ENCODE peak calls at places on chromosomes 16 and 17, in seven cellular contexts. R is upper lobe of left lung, A is spleen, M is GM12892, K is Panc1, O is transverse colon, T is breast epithelium. U is an unnamed sample.

GRCh38 chr17:7587831-7588230 is 2.1 kb downstream of the SOX15 start:
- DNase-seq in T (no peak), K (no peak), O (no peak), A (no peak), M (no peak), R (peak), U (no peak)

GRCh38 chr16:70770968-70771552 is 29.9 kb downstream of the VAC14 start:
- DNase-seq in T (peak), O (peak), A (no peak), K (peak), M (peak), R (no peak), U (peak)

GRCh38 chr17:74153456-74153810 is 50.0 kb upstream of the RPL38 start:
- DNase-seq in M (no peak), T (no peak), A (no peak), O (no peak), R (no peak), K (no peak), U (peak)

GRCh38 chr16:84996365-84996764 is 15.0 kb downstream of the ZDHHC7 start:
- DNase-seq in A (no peak), R (no peak), T (no peak), O (no peak), K (no peak), M (no peak), U (no peak)

GRCh38 chr16:74224828-74225227 is 71.8 kb upstream of the PSMD7 start:
- DNase-seq in A (no peak), R (no peak), O (no peak), M (no peak), T (no peak), K (no peak), U (peak)

GRCh38 chr16:30761427-30761927 is 385 bp downstream of the CFAP119 start:
- DNase-seq in A (peak), M (peak), T (no peak), R (peak), K (no peak), O (peak), U (no peak)

GRCh38 chr17:55814377-55814776 is 63.5 kb downstream of the PCTP start:
- DNase-seq in R (peak), M (no peak), O (no peak), T (no peak), K (no peak), A (no peak), U (no peak)

GRCh38 chr16:68393333-68393732 is 55.0 kb downstream of the SMPD3 start:
- DNase-seq in O (no peak), M (no peak), K (no peak), R (no peak), A (peak), T (no peak), U (no peak)

GRCh38 chr17:81519284-81520020 is 6.9 kb upstream of the ACTG1 start:
- DNase-seq in O (peak), K (no peak), A (peak), M (peak), T (no peak), R (peak), U (no peak)

GRCh38 chr17:78771758-78772382 is 10.2 kb downstream of the CYTH1 start:
- DNase-seq in T (no peak), O (no peak), R (no peak), M (no peak), K (no peak), A (no peak), U (no peak)

GRCh38 chr17:61380836-61381525 is 18.7 kb upstream of the TBX2 start:
- DNase-seq in K (no peak), O (no peak), M (no peak), T (no peak), A (peak), R (peak), U (no peak)

GRCh38 chr16:83940630-83941378 is 12.2 kb upstream of the OSGIN1 start:
- DNase-seq in A (no peak), T (no peak), M (no peak), R (no peak), O (no peak), K (no peak), U (no peak)

GRCh38 chr16:57060323-57061083 is 31.9 kb upstream of the CPNE2 start:
- DNase-seq in M (no peak), T (no peak), A (no peak), K (no peak), R (no peak), O (no peak), U (no peak)
- TF ChIP-seq POLR2AphosphoS5 in M (no peak), T (no peak), A (peak), K (no peak), R (no peak), O (no peak), U (no peak)

GRCh38 chr17:18117533-18117932 is 9.0 kb downstream of the MYO15A start:
- DNase-seq in R (no peak), K (no peak), T (no peak), O (no peak), M (no peak), A (no peak), U (no peak)
- TF ChIP-seq POLR2AphosphoS5 in R (no peak), K (no peak), T (no peak), O (no peak), M (no peak), A (no peak), U (no peak)

GRCh38 chr17:40329981-40330794 is 21.2 kb downstream of the RARA start:
- DNase-seq in M (no peak), R (no peak), O (peak), K (no peak), A (peak), T (no peak), U (no peak)
- TF ChIP-seq POLR2AphosphoS5 in M (no peak), R (peak), O (no peak), K (no peak), A (peak), T (no peak), U (peak)

GRCh38 chr16:51722467-51722866 is 571.4 kb upstream of the SALL1 start:
- DNase-seq in O (no peak), K (no peak), T (no peak), M (no peak), R (no peak), A (no peak), U (no peak)
- TF ChIP-seq POLR2AphosphoS5 in O (no peak), K (no peak), T (no peak), M (no peak), R (no peak), A (no peak), U (no peak)

GRCh38 chr17:44383861-44384260 is 5.6 kb downstream of the ITGA2B start:
- DNase-seq in K (no peak), O (no peak), A (no peak), M (no peak), T (no peak), R (peak), U (no peak)
- TF ChIP-seq POLR2AphosphoS5 in K (no peak), O (no peak), A (no peak), M (no peak), T (no peak), R (no peak), U (no peak)

U was measured in esophagus muscularis mucosa.